ENCODE peak calls at places on chromosomes 4 and X, in ten cellular contexts. One of them, this sample, is unnamed.

GRCh38 chr4:4685810-4686209 is 144.0 kb upstream of the STX18 start:
- DNase-seq in A549: no peak
- DNase-seq in CD8-positive, alpha-beta T cell: no peak
- DNase-seq in Peyer's patch: no peak
- DNase-seq in naive thymus-derived CD4-positive, alpha-beta T cell: no peak
- DNase-seq in suprapubic skin: no peak
- DNase-seq in Panc1: no peak
- DNase-seq in neural progenitor cell: no peak
- DNase-seq in substantia nigra: no peak
- DNase-seq in PC-3: no peak
- DNase-seq in this sample: no peak

GRCh38 chrX:120671963-120672362 is 42.1 kb upstream of the C1GALT1C1 start:
- DNase-seq in A549: no peak
- DNase-seq in CD8-positive, alpha-beta T cell: no peak
- DNase-seq in Peyer's patch: no peak
- DNase-seq in naive thymus-derived CD4-positive, alpha-beta T cell: no peak
- DNase-seq in suprapubic skin: no peak
- DNase-seq in Panc1: no peak
- DNase-seq in neural progenitor cell: no peak
- DNase-seq in substantia nigra: no peak
- DNase-seq in PC-3: no peak
- DNase-seq in this sample: no peak

GRCh38 chr4:80307183-80307735 is 28.3 kb upstream of the CFAP299 start:
- DNase-seq in A549: no peak
- DNase-seq in CD8-positive, alpha-beta T cell: no peak
- DNase-seq in Peyer's patch: no peak
- DNase-seq in naive thymus-derived CD4-positive, alpha-beta T cell: no peak
- DNase-seq in suprapubic skin: no peak
- DNase-seq in Panc1: no peak
- DNase-seq in neural progenitor cell: no peak
- DNase-seq in substantia nigra: no peak
- DNase-seq in PC-3: no peak
- DNase-seq in this sample: no peak

GRCh38 chrX:154409222-154409871 is at the start of gene DNASE1L1:
- DNase-seq in A549: peak
- DNase-seq in CD8-positive, alpha-beta T cell: no peak
- DNase-seq in Peyer's patch: peak
- DNase-seq in naive thymus-derived CD4-positive, alpha-beta T cell: no peak
- DNase-seq in suprapubic skin: peak
- DNase-seq in Panc1: no peak
- DNase-seq in neural progenitor cell: peak
- DNase-seq in substantia nigra: no peak
- DNase-seq in PC-3: peak
- DNase-seq in this sample: peak

GRCh38 chr4:7070729-7071511 is 3.1 kb upstream of the GRPEL1 start:
- DNase-seq in A549: peak
- DNase-seq in CD8-positive, alpha-beta T cell: peak
- DNase-seq in Peyer's patch: peak
- DNase-seq in naive thymus-derived CD4-positive, alpha-beta T cell: peak
- DNase-seq in suprapubic skin: peak
- DNase-seq in Panc1: peak
- DNase-seq in neural progenitor cell: peak
- DNase-seq in substantia nigra: peak
- DNase-seq in PC-3: peak
- DNase-seq in this sample: peak

GRCh38 chrX:50430917-50431316 is 39.7 kb downstream of the DGKK start:
- DNase-seq in A549: no peak
- DNase-seq in CD8-positive, alpha-beta T cell: no peak
- DNase-seq in Peyer's patch: no peak
- DNase-seq in naive thymus-derived CD4-positive, alpha-beta T cell: no peak
- DNase-seq in suprapubic skin: no peak
- DNase-seq in Panc1: no peak
- DNase-seq in neural progenitor cell: no peak
- DNase-seq in substantia nigra: no peak
- DNase-seq in PC-3: peak
- DNase-seq in this sample: no peak

GRCh38 chr4:37717575-37717974 is 31.4 kb upstream of the RELL1 start:
- DNase-seq in A549: no peak
- DNase-seq in CD8-positive, alpha-beta T cell: no peak
- DNase-seq in Peyer's patch: no peak
- DNase-seq in naive thymus-derived CD4-positive, alpha-beta T cell: no peak
- DNase-seq in suprapubic skin: no peak
- DNase-seq in Panc1: no peak
- DNase-seq in neural progenitor cell: no peak
- DNase-seq in substantia nigra: no peak
- DNase-seq in PC-3: peak
- DNase-seq in this sample: no peak

GRCh38 chr4:95020521-95020920 is 262.8 kb downstream of the BMPR1B start:
- DNase-seq in A549: no peak
- DNase-seq in CD8-positive, alpha-beta T cell: no peak
- DNase-seq in Peyer's patch: no peak
- DNase-seq in naive thymus-derived CD4-positive, alpha-beta T cell: no peak
- DNase-seq in suprapubic skin: no peak
- DNase-seq in Panc1: no peak
- DNase-seq in neural progenitor cell: no peak
- DNase-seq in substantia nigra: no peak
- DNase-seq in PC-3: no peak
- DNase-seq in this sample: no peak

GRCh38 chrX:51440365-51440764 is 56.0 kb downstream of the NUDT11 start:
- DNase-seq in A549: no peak
- DNase-seq in CD8-positive, alpha-beta T cell: no peak
- DNase-seq in Peyer's patch: no peak
- DNase-seq in naive thymus-derived CD4-positive, alpha-beta T cell: no peak
- DNase-seq in suprapubic skin: no peak
- DNase-seq in Panc1: no peak
- DNase-seq in neural progenitor cell: no peak
- DNase-seq in substantia nigra: no peak
- DNase-seq in PC-3: no peak
- DNase-seq in this sample: no peak

GRCh38 chr4:40846556-40846955 is 96.8 kb downstream of the NSUN7 start:
- DNase-seq in A549: no peak
- DNase-seq in CD8-positive, alpha-beta T cell: no peak
- DNase-seq in Peyer's patch: no peak
- DNase-seq in naive thymus-derived CD4-positive, alpha-beta T cell: no peak
- DNase-seq in suprapubic skin: no peak
- DNase-seq in Panc1: no peak
- DNase-seq in neural progenitor cell: no peak
- DNase-seq in substantia nigra: no peak
- DNase-seq in PC-3: no peak
- DNase-seq in this sample: no peak

GRCh38 chr4:182246401-182247205 is 3.4 kb downstream of the TENM3 start:
- DNase-seq in A549: no peak
- DNase-seq in CD8-positive, alpha-beta T cell: no peak
- DNase-seq in Peyer's patch: no peak
- DNase-seq in naive thymus-derived CD4-positive, alpha-beta T cell: no peak
- DNase-seq in suprapubic skin: no peak
- DNase-seq in Panc1: no peak
- DNase-seq in neural progenitor cell: no peak
- DNase-seq in substantia nigra: no peak
- DNase-seq in PC-3: no peak
- DNase-seq in this sample: no peak

DNA sequence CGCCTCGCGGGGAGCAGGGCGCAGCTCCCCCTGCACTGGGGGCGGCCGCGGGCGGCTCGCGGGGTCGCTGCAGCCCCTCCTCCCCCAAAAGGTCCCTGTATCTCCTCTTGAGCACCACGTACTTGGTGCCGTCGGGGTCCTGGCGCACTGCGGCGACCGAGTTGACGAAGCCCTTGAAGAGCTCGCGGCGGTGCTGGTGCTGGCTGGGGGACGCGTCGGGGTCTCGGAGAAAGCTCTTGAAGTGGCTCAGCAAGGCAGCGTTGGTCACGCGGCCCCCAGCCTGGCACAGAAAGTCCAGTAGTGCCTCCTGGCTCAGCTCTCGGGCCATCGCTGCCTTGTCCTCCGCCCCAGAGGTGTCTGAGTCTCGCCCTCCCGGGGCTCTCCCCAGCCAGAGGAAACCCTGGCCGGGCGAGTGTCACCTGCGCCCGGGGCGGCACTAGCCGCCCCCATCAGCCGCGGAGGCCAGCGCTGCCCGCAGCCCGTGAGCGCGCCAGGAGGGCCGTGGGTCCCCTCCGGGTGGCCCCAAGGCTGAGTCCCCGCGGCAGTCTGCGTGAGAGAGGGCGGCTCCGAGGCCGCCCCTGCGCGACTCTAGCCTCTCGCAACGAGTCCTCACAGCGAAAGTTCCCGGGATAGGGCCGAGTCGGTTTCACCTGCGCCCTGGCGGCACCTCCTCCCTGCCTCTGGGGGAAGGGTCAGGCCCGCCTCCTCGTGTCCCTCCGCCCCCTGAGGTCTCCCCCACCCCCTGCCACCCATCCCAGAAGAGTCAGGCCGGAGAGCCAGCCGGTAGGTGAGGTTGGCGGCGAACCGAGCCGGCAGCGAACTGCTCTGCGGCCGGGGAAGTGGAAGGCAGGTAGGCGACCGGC is at the start of gene SOWAHB:
- DNase-seq in A549: peak
- DNase-seq in CD8-positive, alpha-beta T cell: no peak
- DNase-seq in Peyer's patch: no peak
- DNase-seq in naive thymus-derived CD4-positive, alpha-beta T cell: peak
- DNase-seq in suprapubic skin: peak
- DNase-seq in Panc1: no peak
- DNase-seq in neural progenitor cell: peak
- DNase-seq in substantia nigra: no peak
- DNase-seq in PC-3: peak
- DNase-seq in this sample: peak
- H3K27ac ChIP-seq in A549: peak
- H3K27ac ChIP-seq in CD8-positive, alpha-beta T cell: no peak
- H3K27ac ChIP-seq in Peyer's patch: peak
- H3K27ac ChIP-seq in naive thymus-derived CD4-positive, alpha-beta T cell: no peak
- H3K27ac ChIP-seq in suprapubic skin: peak
- H3K27ac ChIP-seq in Panc1: no peak
- H3K27ac ChIP-seq in neural progenitor cell: no peak
- H3K27ac ChIP-seq in substantia nigra: no peak
- H3K27ac ChIP-seq in PC-3: peak
- H3K27ac ChIP-seq in this sample: peak

GRCh38 chr4:118941149-118941548 is 52.5 kb downstream of the SYNPO2 start:
- DNase-seq in A549: no peak
- DNase-seq in CD8-positive, alpha-beta T cell: no peak
- DNase-seq in Peyer's patch: no peak
- DNase-seq in naive thymus-derived CD4-positive, alpha-beta T cell: no peak
- DNase-seq in suprapubic skin: no peak
- DNase-seq in Panc1: no peak
- DNase-seq in neural progenitor cell: no peak
- DNase-seq in substantia nigra: no peak
- DNase-seq in PC-3: peak
- DNase-seq in this sample: no peak
- H3K27ac ChIP-seq in A549: no peak
- H3K27ac ChIP-seq in CD8-positive, alpha-beta T cell: no peak
- H3K27ac ChIP-seq in Peyer's patch: peak
- H3K27ac ChIP-seq in naive thymus-derived CD4-positive, alpha-beta T cell: no peak
- H3K27ac ChIP-seq in suprapubic skin: no peak
- H3K27ac ChIP-seq in Panc1: no peak
- H3K27ac ChIP-seq in neural progenitor cell: no peak
- H3K27ac ChIP-seq in substantia nigra: no peak
- H3K27ac ChIP-seq in PC-3: no peak
- H3K27ac ChIP-seq in this sample: no peak

GRCh38 chr4:103008875-103009729 is 10.4 kb downstream of the SLC9B1 start:
- DNase-seq in A549: peak
- DNase-seq in CD8-positive, alpha-beta T cell: no peak
- DNase-seq in Peyer's patch: no peak
- DNase-seq in naive thymus-derived CD4-positive, alpha-beta T cell: peak
- DNase-seq in suprapubic skin: no peak
- DNase-seq in Panc1: peak
- DNase-seq in neural progenitor cell: peak
- DNase-seq in substantia nigra: no peak
- DNase-seq in PC-3: peak
- DNase-seq in this sample: peak

GRCh38 chr4:103011378-103012025 is 8.0 kb downstream of the SLC9B1 start:
- DNase-seq in A549: no peak
- DNase-seq in CD8-positive, alpha-beta T cell: no peak
- DNase-seq in Peyer's patch: no peak
- DNase-seq in naive thymus-derived CD4-positive, alpha-beta T cell: no peak
- DNase-seq in suprapubic skin: no peak
- DNase-seq in Panc1: no peak
- DNase-seq in neural progenitor cell: no peak
- DNase-seq in substantia nigra: no peak
- DNase-seq in PC-3: peak
- DNase-seq in this sample: peak

GRCh38 chr4:103012085-103012484 is 7.4 kb downstream of the SLC9B1 start:
- DNase-seq in A549: no peak
- DNase-seq in CD8-positive, alpha-beta T cell: no peak
- DNase-seq in Peyer's patch: no peak
- DNase-seq in naive thymus-derived CD4-positive, alpha-beta T cell: no peak
- DNase-seq in suprapubic skin: no peak
- DNase-seq in Panc1: no peak
- DNase-seq in neural progenitor cell: no peak
- DNase-seq in substantia nigra: no peak
- DNase-seq in PC-3: peak
- DNase-seq in this sample: no peak

GRCh38 chr4:103010827-103011226 is 8.7 kb downstream of the SLC9B1 start:
- DNase-seq in A549: no peak
- DNase-seq in CD8-positive, alpha-beta T cell: no peak
- DNase-seq in Peyer's patch: no peak
- DNase-seq in naive thymus-derived CD4-positive, alpha-beta T cell: no peak
- DNase-seq in suprapubic skin: no peak
- DNase-seq in Panc1: no peak
- DNase-seq in neural progenitor cell: no peak
- DNase-seq in substantia nigra: no peak
- DNase-seq in PC-3: no peak
- DNase-seq in this sample: no peak

DNA sequence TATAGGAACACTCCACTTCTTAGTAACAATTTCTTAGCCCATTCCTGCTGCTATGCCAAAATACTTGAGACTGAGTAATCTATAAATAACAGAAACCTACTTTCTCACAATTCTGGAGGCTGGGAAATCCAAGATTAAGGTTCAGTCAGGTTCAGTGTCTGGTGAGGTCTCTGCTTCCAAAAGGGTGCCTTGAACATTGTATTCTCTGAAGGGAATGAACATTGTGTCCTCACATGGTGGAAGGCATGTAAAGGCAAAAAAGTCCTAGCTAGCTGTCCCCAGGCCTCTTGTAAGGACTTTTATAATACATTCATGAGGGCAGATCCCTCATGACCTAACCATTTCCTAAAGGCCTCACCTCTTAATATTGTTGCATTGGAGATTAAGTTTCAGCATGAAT is 6.9 kb downstream of the SLC9B1 start:
- DNase-seq in A549: no peak
- DNase-seq in CD8-positive, alpha-beta T cell: no peak
- DNase-seq in Peyer's patch: no peak
- DNase-seq in naive thymus-derived CD4-positive, alpha-beta T cell: no peak
- DNase-seq in suprapubic skin: no peak
- DNase-seq in Panc1: no peak
- DNase-seq in neural progenitor cell: no peak
- DNase-seq in substantia nigra: no peak
- DNase-seq in PC-3: no peak
- DNase-seq in this sample: no peak
- H3K27ac ChIP-seq in A549: no peak
- H3K27ac ChIP-seq in CD8-positive, alpha-beta T cell: no peak
- H3K27ac ChIP-seq in Peyer's patch: peak
- H3K27ac ChIP-seq in naive thymus-derived CD4-positive, alpha-beta T cell: no peak
- H3K27ac ChIP-seq in suprapubic skin: peak
- H3K27ac ChIP-seq in Panc1: no peak
- H3K27ac ChIP-seq in neural progenitor cell: no peak
- H3K27ac ChIP-seq in substantia nigra: no peak
- H3K27ac ChIP-seq in PC-3: no peak
- H3K27ac ChIP-seq in this sample: peak

DNA sequence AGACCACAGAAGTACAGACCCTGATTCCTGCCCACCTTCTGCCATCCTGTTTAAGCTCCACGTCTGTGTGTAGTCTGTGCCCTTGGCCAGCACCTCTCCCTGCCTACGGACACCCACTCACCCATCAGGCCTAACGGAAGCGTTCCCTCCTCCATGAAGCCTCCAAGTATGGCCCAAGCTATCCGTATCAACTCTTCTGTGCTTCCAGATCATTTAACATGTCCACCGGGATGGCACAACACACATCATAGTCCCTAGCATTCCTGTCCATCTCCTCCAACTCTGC is 11.7 kb downstream of the WDR1 start:
- DNase-seq in A549: no peak
- DNase-seq in CD8-positive, alpha-beta T cell: no peak
- DNase-seq in Peyer's patch: no peak
- DNase-seq in naive thymus-derived CD4-positive, alpha-beta T cell: no peak
- DNase-seq in suprapubic skin: no peak
- DNase-seq in Panc1: no peak
- DNase-seq in neural progenitor cell: no peak
- DNase-seq in substantia nigra: no peak
- DNase-seq in PC-3: no peak
- DNase-seq in this sample: no peak
- H3K27ac ChIP-seq in A549: no peak
- H3K27ac ChIP-seq in CD8-positive, alpha-beta T cell: peak
- H3K27ac ChIP-seq in Peyer's patch: peak
- H3K27ac ChIP-seq in naive thymus-derived CD4-positive, alpha-beta T cell: peak
- H3K27ac ChIP-seq in suprapubic skin: peak
- H3K27ac ChIP-seq in Panc1: no peak
- H3K27ac ChIP-seq in neural progenitor cell: peak
- H3K27ac ChIP-seq in substantia nigra: peak
- H3K27ac ChIP-seq in PC-3: no peak
- H3K27ac ChIP-seq in this sample: peak

This sample was measured in upper lobe of left lung.